ENCODE peak calls at places on chromosomes 13 and 19, in ten cellular contexts. T is bronchial epithelial cell, K is neural progenitor cell, H is transverse colon, M is OCI-LY7, S is psoas muscle, J is epithelial cell of esophagus, V is endodermal cell, U is mammary epithelial cell, Q is ascending aorta. F is an unnamed sample.
A peak's percentile ranks its signal among the peaks of the same experiment; 100 is the strongest.

GRCh38 chr19:22882797-22883196 is 50.7 kb downstream of the ZNF723 start:
- DNase-seq in T (peak; percentile 43), K (peak; percentile 2), H (no peak), M (peak; percentile 68), S (no peak), J (peak; percentile 53), V (no peak), U (peak; percentile 17), Q (no peak), F (no peak)

GRCh38 chr13:44273991-44274810 is 99.4 kb upstream of the SERP2 start:
- DNase-seq in T (peak; percentile 64), K (no peak), H (no peak), M (peak; percentile 79), S (no peak), J (no peak), V (no peak), U (no peak), Q (peak; percentile 57), F (no peak)

GRCh38 chr19:49847731-49848696 is 2.9 kb upstream of the PTOV1 start:
- DNase-seq in T (peak; percentile 87), K (no peak), H (no peak), M (no peak), S (no peak), J (peak; percentile 88), V (no peak), U (peak; percentile 81), Q (no peak), F (no peak)

GRCh38 chr13:107301724-107302374 is 733.9 kb upstream of the ARGLU1 start:
- DNase-seq in T (no peak), K (peak; percentile 50), H (no peak), M (no peak), S (no peak), J (no peak), V (no peak), U (no peak), Q (no peak), F (no peak)

GRCh38 chr19:5170329-5170745 is 170.3 kb downstream of the PTPRS start:
- DNase-seq in T (no peak), K (no peak), H (peak; percentile 37), M (peak; percentile 20), S (no peak), J (no peak), V (peak; percentile 87), U (no peak), Q (no peak), F (no peak)

GRCh38 chr13:60572003-60572792 is 175.2 kb downstream of the TDRD3 start:
- DNase-seq in T (peak; percentile 91), K (peak; percentile 20), H (no peak), M (no peak), S (no peak), J (peak; percentile 88), V (peak; percentile 63), U (peak; percentile 91), Q (no peak), F (no peak)

GRCh38 chr13:95862401-95862800 is 185.5 kb downstream of the DNAJC3 start:
- DNase-seq in T (no peak), K (no peak), H (no peak), M (no peak), S (no peak), J (no peak), V (no peak), U (no peak), Q (no peak), F (no peak)

GRCh38 chr13:19860884-19861655 is 2.4 kb downstream of the ZMYM5 start:
- DNase-seq in T (peak; percentile 73), K (peak; percentile 41), H (no peak), M (peak; percentile 29), S (no peak), J (peak; percentile 81), V (peak; percentile 50), U (peak; percentile 89), Q (peak; percentile 67), F (no peak)

GRCh38 chr19:47813304-47813994 is 8.3 kb upstream of the CRX start:
- DNase-seq in T (peak; percentile 25), K (peak; percentile 95), H (peak; percentile 81), M (peak; percentile 66), S (peak; percentile 81), J (peak; percentile 47), V (peak; percentile 99), U (peak; percentile 32), Q (peak; percentile 67), F (peak; percentile 65)

GRCh38 chr19:50432221-50432626 is 468 bp upstream of the MYBPC2 start:
- DNase-seq in T (no peak), K (peak; percentile 83), H (no peak), M (peak; percentile 42), S (no peak), J (no peak), V (peak; percentile 79), U (no peak), Q (no peak), F (no peak)

GRCh38 chr13:105814219-105814901 is 721.1 kb downstream of the EFNB2 start:
- DNase-seq in T (peak; percentile 98), K (no peak), H (no peak), M (no peak), S (no peak), J (peak; percentile 97), V (no peak), U (peak; percentile 95), Q (no peak), F (no peak)

GRCh38 chr13:105817011-105817410 is 718.5 kb downstream of the EFNB2 start:
- DNase-seq in T (peak; percentile 45), K (peak; percentile 36), H (no peak), M (no peak), S (no peak), J (peak; percentile 47), V (peak; percentile 87), U (peak; percentile 15), Q (no peak), F (no peak)

GRCh38 chr13:105817498-105817897 is 718.0 kb downstream of the EFNB2 start:
- DNase-seq in T (peak; percentile 66), K (no peak), H (no peak), M (no peak), S (no peak), J (peak; percentile 79), V (no peak), U (peak; percentile 20), Q (no peak), F (no peak)

GRCh38 chr13:105820415-105820814 is 715.0 kb downstream of the EFNB2 start:
- DNase-seq in T (no peak), K (no peak), H (no peak), M (no peak), S (no peak), J (no peak), V (no peak), U (no peak), Q (no peak), F (no peak)

DNA sequence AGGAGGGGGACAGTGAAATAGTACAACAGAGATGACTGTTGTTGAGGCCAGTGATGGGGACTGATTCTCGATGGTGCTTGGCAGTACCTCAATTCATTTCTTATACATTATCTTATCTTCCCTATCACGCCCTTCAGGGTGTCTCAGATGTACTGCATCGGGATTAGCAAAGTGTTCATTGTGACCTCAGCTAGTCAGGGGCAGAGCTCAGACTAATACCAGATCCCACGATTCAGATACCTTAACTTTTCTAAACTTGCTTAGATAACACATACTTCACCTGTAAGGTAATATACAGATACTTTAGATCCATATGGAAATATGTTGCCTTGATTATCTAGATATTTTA is 720.6 kb downstream of the EFNB2 start:
- DNase-seq in T (peak; percentile 68), K (no peak), H (no peak), M (no peak), S (no peak), J (no peak), V (no peak), U (no peak), Q (no peak), F (no peak)
- TF ChIP-seq CTCF in T (no peak), K (no peak), H (no peak), M (no peak), S (no peak), J (no peak), V (no peak), U (no peak), Q (no peak), F (no peak)

DNA sequence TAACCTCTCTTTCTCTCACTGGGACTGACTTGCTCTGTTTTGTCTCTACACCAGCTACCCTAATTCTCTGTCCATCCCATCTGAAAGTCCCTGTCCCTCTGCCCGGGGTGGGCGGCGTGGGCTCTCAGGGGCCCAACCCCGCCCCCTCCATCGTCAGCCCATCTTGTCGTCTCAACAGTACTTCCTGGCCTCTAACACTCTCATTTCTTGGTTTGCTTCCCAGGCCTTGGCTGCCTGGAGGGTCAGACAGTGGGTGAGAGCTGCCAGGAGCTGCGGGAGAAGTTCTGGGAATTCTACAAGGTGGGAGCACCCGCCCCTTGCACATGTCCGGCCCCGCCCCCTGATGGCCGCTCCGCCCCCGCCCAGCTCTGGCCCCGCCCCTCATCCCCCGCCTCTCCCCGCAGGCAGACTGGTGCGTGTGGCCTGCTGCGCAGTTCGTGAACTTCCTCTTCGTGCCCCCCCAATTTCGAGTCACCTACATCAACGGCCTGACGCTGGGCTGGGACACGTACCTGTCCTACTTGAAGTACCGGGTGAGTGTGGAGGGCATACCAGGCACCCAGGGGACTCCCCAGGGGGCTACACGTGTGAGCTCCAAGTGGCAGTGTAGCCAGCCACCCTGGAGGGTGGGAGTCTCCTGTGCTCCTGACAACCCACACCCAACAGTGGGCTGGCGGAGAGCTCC is 1.7 kb downstream of the MPV17L2 start:
- DNase-seq in T (no peak), K (peak; percentile 58), H (peak; percentile 49), M (peak; percentile 66), S (peak; percentile 66), J (peak; percentile 47), V (peak; percentile 90), U (no peak), Q (no peak), F (no peak)
- TF ChIP-seq CTCF in T (no peak), K (no peak), H (no peak), M (no peak), S (no peak), J (no peak), V (no peak), U (no peak), Q (no peak), F (no peak)

DNA sequence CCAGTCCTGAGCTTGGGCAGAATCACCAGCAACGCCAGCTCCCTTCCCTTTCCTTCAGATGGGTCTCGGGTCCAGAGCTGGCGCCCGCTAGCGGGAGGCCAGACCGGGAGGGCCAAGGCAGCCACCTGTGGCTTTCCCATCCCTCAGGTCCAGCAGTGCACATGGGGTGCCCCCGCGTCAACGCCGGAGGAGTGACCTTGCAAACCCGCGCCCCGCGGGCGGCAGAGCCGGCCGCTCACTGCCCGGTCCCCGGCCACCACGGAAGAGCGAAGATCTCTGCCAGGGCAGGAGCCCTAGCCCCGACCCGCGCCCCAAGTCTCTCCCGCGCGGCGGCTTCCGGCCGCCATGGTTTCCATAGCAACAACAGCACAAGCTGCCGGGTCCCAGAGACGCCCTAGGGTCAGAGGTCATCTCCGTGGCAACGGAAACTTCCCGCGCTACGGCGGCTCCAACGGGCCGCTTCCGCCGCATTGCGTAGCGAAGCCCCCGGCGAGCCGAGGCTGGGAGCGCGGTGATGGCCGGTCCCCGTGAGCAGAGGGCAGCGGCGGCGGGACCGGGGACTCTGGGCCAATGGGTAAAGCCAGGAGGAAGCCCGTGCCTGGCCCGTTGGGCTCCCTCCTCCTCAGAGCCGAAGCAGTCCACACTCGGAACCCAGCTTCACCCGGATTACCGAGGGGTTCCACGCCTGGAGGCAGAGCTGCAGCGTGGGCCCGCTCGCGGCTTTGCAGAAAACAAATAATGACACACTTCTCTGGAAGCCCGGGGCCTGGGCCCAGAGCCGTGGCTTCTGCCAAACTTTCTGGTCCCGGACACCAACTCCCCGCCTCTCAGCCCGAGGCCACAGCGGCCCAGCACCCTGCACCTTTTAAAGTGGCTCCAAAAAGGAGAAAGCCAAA is 7.4 kb downstream of the FGF14 start:
- DNase-seq in T (peak; percentile 66), K (peak; percentile 98), H (peak; percentile 93), M (no peak), S (peak; percentile 97), J (peak; percentile 72), V (peak; percentile 98), U (peak; percentile 48), Q (peak; percentile 95), F (peak; percentile 96)
- TF ChIP-seq CTCF in T (peak; percentile 55), K (peak; percentile 49), H (no peak), M (no peak), S (no peak), J (peak; percentile 20), V (peak; percentile 65), U (no peak), Q (no peak), F (peak; percentile 34)

GRCh38 chr19:2315121-2315817 is 7.3 kb upstream of the LINGO3 start:
- DNase-seq in T (no peak), K (no peak), H (no peak), M (no peak), S (no peak), J (no peak), V (no peak), U (no peak), Q (no peak), F (no peak)
- TF ChIP-seq CTCF in T (no peak), K (no peak), H (no peak), M (no peak), S (no peak), J (no peak), V (no peak), U (no peak), Q (no peak), F (no peak)

F was measured in left ventricle myocardium inferior.